ENCODE peak calls at places on chromosomes 7 and 10, in four cellular contexts. G is fibroblast of pulmonary artery, V is tibial nerve, B is hepatocyte. D is an unnamed sample.

GRCh38 chr7:157576415-157576814 is 239.6 kb downstream of the DNAJB6 start:
- DNase-seq in G (no peak), V (no peak), B (no peak), D (no peak)

GRCh38 chr7:98293265-98293664 is 11.8 kb downstream of the BRI3 start:
- DNase-seq in G (no peak), V (no peak), B (no peak), D (no peak)

GRCh38 chr7:115635876-115636275 is 394.7 kb downstream of the TFEC start:
- DNase-seq in G (no peak), V (no peak), B (no peak), D (no peak)

GRCh38 chr7:127769137-127769536 is 117.1 kb downstream of the SND1 start:
- DNase-seq in G (no peak), V (no peak), B (no peak), D (no peak)

GRCh38 chr7:90320418-90320800 is 695 bp downstream of the FAM237B start:
- DNase-seq in G (no peak), V (no peak), B (no peak), D (no peak)

GRCh38 chr7:135508853-135509588 is 881 bp downstream of the CNOT4 start:
- DNase-seq in G (peak; percentile 29), V (no peak), B (peak; percentile 39), D (peak; percentile 35)

GRCh38 chr10:98956576-98957260 is 278.9 kb downstream of the HPSE2 start:
- DNase-seq in G (peak; percentile 2), V (no peak), B (no peak), D (peak; percentile 66)

GRCh38 chr7:11343818-11344413 is 370.2 kb downstream of the PHF14 start:
- DNase-seq in G (peak; percentile 63), V (no peak), B (peak; percentile 68), D (peak; percentile 41)

GRCh38 chr10:35216303-35216905 is 89.8 kb downstream of the CREM start:
- DNase-seq in G (peak; percentile 53), V (no peak), B (no peak), D (peak; percentile 30)

DNA sequence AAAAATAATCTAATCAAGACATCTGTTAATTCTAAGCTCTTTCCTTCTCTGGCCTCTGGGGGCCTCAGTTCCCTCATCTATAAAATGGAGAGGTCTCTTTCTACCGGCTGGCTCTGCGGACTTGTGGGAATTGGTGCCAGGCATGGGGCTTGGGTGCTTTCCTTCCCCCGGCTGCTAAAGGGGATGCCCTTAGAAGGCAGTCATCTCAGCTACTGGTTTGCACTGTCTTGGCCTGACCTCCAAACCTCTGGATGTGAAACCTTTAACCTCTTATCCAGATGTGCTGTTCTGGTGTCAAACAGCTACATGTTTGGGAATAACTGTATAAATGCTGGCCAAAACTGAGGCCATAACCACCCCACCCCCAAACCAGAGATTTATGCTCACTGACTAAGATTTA is 320.0 kb downstream of the RPS24 start:
- DNase-seq in G (no peak), V (no peak), B (no peak), D (no peak)
- TF ChIP-seq CTCF in G (no peak), V (no peak), B (no peak), D (no peak)

DNA sequence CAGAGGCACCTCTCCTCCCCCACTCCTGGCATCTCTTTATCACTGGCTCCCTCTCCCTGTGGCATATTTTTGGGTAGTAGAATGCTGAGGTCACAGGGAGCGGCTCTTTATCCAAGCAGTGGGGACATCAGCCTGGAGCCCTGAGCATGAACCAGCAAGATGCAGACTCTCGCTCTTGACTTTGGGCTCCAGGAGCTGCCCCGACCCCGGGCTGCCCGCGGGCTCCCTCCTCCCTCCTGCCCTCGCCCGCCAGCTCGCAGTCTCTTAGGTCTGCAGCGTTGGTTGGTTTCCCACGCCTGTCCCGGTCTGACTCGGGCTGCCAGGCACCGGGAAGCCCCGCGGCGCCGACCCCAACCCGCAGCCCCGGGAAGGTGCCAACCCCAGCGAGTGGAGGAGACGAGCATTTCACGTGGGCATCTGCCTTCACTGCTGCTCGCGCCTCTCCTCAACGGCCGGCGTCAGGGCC is 1.3 kb downstream of the INSYN2A start:
- DNase-seq in G (no peak), V (no peak), B (no peak), D (no peak)
- H3K4me3 ChIP-seq in G (peak overlapping the region; percentile 38), V (no peak overlapping the region), B (peak overlapping the region; percentile 45), D (peak overlapping the region; percentile 45)

DNA sequence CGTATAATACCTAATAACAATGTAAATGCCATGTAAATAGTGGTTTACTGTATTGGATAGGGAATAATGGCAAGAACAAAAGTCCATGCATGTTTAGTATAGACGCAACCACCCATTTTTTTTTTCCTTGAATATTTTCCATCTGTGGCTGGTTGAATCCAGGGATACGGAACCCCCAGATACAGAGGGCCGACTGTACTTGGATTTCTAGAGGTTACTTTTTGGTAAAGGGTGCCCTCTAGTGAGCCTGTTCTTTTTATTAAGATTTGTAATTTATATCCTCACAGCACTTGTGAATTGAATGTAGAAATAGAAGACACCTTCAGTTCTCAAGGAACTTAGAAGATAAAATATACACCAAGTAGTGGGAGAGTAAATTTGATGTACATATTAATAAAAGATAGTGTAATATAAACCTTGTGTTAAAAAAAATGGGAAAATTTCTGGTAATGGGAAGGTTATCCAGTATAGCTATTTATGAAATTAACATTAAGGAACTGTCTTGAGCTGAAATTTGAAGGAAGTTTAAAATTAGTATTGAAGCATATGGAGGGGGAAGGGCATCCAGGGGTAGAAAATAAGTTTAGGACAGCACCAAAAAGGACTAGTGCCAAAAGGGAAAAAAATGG is 32.0 kb downstream of the EXOC6 start:
- DNase-seq in G (peak; percentile 84), V (no peak), B (peak; percentile 60), D (peak; percentile 60)
- TF ChIP-seq CTCF in G (peak; percentile 50), V (peak; percentile 28), B (peak; percentile 63), D (peak; percentile 48)

GRCh38 chr7:66860767-66861166 is 60.3 kb upstream of the TMEM248 start:
- DNase-seq in G (no peak), V (no peak), B (no peak), D (no peak)
- H3K4me3 ChIP-seq in G (no peak overlapping the region), V (no peak overlapping the region), B (no peak overlapping the region), D (no peak overlapping the region)

DNA sequence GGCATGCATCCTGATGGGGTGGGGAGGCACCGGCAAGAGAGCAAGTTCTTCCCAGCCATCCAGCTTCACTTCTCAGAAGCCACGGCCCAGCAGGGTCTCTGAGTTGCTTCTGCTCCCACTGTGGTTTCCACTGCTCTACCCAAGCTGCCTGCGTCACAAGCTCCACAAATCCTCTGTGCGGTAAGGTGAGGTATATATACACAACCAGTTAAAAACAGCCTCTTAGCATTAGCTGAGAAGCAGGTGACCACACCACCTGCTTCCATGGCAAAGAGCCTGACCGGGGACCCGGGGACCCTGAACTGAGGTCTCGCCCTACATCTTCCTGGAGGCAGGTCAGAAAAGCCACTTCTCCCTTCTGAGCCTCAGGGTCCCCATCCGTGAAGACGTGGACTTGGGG is 46.9 kb upstream of the NPFFR1 start:
- DNase-seq in G (no peak), V (no peak), B (no peak), D (no peak)
- TF ChIP-seq CTCF in G (no peak), V (no peak), B (no peak), D (no peak)

GRCh38 chr7:122140918-122141317 is 3.1 kb downstream of the AASS start:
- DNase-seq in G (no peak), V (no peak), B (no peak), D (no peak)

GRCh38 chr7:122136639-122137253 is 7.3 kb downstream of the AASS start:
- DNase-seq in G (peak; percentile 22), V (no peak), B (no peak), D (peak; percentile 33)

GRCh38 chr7:122135275-122135674 is 8.8 kb downstream of the AASS start:
- DNase-seq in G (no peak), V (no peak), B (no peak), D (no peak)

GRCh38 chr7:122136033-122136432 is 8.0 kb downstream of the AASS start:
- DNase-seq in G (no peak), V (no peak), B (no peak), D (peak; percentile 8)

GRCh38 chr7:122137291-122138077 is 6.6 kb downstream of the AASS start:
- DNase-seq in G (peak; percentile 31), V (no peak), B (no peak), D (peak; percentile 59)
- H3K4me3 ChIP-seq in G (peak overlapping the region; percentile 50), V (peak overlapping the region; percentile 11), B (no peak overlapping the region), D (peak overlapping the region; percentile 49)

DNA sequence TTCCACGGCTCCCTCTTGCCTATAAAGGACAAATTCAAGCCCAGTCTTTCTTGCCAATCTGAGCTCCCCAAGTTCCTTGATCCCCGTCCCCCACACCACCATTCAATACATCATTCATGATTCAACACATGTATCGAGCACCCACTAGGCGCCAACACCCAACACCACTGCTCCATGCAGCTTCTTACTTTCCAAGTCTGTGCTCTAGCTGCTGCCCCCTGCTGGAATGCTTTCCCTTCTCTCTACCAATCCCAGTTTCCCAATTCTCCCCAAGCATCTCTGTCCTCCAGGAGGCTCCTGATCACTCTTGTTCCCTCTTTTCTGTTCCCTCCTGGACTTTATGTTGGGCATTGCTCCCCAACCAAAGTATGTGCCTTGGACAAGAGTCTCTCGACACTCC is 172.6 kb downstream of the NEURL1 start:
- DNase-seq in G (peak; percentile 60), V (no peak), B (no peak), D (peak; percentile 69)
- TF ChIP-seq CTCF in G (peak; percentile 61), V (peak; percentile 8), B (peak; percentile 36), D (peak; percentile 76)

GRCh38 chr10:23198610-23198939 is 6.5 kb downstream of the PTF1A start:
- DNase-seq in G (no peak), V (no peak), B (no peak), D (no peak)

GRCh38 chr10:23198940-23199767 is 7.0 kb downstream of the PTF1A start:
- DNase-seq in G (no peak), V (no peak), B (no peak), D (no peak)

GRCh38 chr10:23200586-23200985 is 8.5 kb downstream of the PTF1A start:
- DNase-seq in G (no peak), V (no peak), B (no peak), D (no peak)

GRCh38 chr10:23200997-23201652 is 9.0 kb downstream of the PTF1A start:
- DNase-seq in G (no peak), V (no peak), B (no peak), D (no peak)

GRCh38 chr10:23199768-23200511 is 7.8 kb downstream of the PTF1A start:
- DNase-seq in G (no peak), V (no peak), B (no peak), D (no peak)
- H3K4me3 ChIP-seq in G (no peak overlapping the region), V (no peak overlapping the region), B (no peak overlapping the region), D (no peak overlapping the region)

D was measured in fibroblast of mammary gland.